ENCODE peak calls at places on chromosomes 11 and 22, in five cellular contexts. X is HEK293T; Q is stimulated activated effector memory CD8-positive, alpha-beta T cell treated with anti-CD3 and anti-CD28 coated beads, Interleukin-12 subunit alpha, Interleukin-12 subunit beta, amount 100 ng/mL, for 72 hours; O is tibial nerve; P is RWPE1. K is an unnamed sample.
A peak's percentile ranks its signal among the peaks of the same experiment; 100 is the strongest.

GRCh38 chr11:57336111-57336666 is 497 bp upstream of the SSRP1 start:
- DNase-seq in Q (no peak), O (no peak), P (no peak), X (no peak), K (no peak)

GRCh38 chr11:74453373-74453975 is 13.9 kb downstream of the KCNE3 start:
- DNase-seq in Q (peak; percentile 42), X (peak; percentile 73), O (peak; percentile 36), P (peak; percentile 69), K (peak; percentile 66)

GRCh38 chr22:37639070-37639760 is at the start of gene SH3BP1:
- DNase-seq in P (no peak), Q (no peak), X (peak; percentile 70), O (no peak), K (peak; percentile 68)

GRCh38 chr11:33344611-33345010 is 87.4 kb downstream of the HIPK3 start:
- DNase-seq in O (no peak), Q (no peak), X (no peak), P (no peak), K (no peak)

GRCh38 chr11:63862923-63863322 is 24.0 kb downstream of the MARK2 start:
- DNase-seq in Q (no peak), O (no peak), X (no peak), P (no peak), K (no peak)

GRCh38 chr11:71236836-71237475 is 15.4 kb downstream of the SHANK2 start:
- DNase-seq in Q (no peak), P (no peak), X (no peak), O (no peak), K (no peak)

GRCh38 chr11:12914401-12914912 is 94.7 kb upstream of the RASSF10 start:
- DNase-seq in P (peak; percentile 26), X (peak; percentile 68), Q (no peak), O (peak; percentile 26), K (peak; percentile 24)

GRCh38 chr22:39530136-39530535 is 2.4 kb downstream of the RPS19BP1 start:
- DNase-seq in O (no peak), Q (no peak), X (no peak), P (no peak), K (no peak)

GRCh38 chr22:20953668-20954500 is 13.2 kb upstream of the AIFM3 start:
- DNase-seq in P (peak; percentile 67), X (no peak), O (no peak), Q (no peak), K (no peak)

GRCh38 chr11:77189588-77190210 is 61.7 kb downstream of the MYO7A start:
- DNase-seq in X (no peak), O (no peak), Q (no peak), P (no peak), K (no peak)

GRCh38 chr22:29218758-29219408 is 13.2 kb downstream of the EMID1 start:
- DNase-seq in Q (no peak), X (no peak), P (no peak), O (no peak), K (no peak)

GRCh38 chr11:65151500-65151899 is 17.2 kb upstream of the SYVN1 start:
- DNase-seq in X (no peak), Q (no peak), O (no peak), P (no peak), K (no peak)

GRCh38 chr22:23548501-23549197 is 31.4 kb downstream of the IGLL1 start:
- DNase-seq in P (no peak), Q (no peak), O (no peak), X (peak; percentile 6), K (no peak)

GRCh38 chr11:37505406-37505805 is 907.4 kb upstream of the RAG2 start:
- DNase-seq in Q (no peak), O (no peak), X (no peak), P (peak; percentile 34), K (no peak)

GRCh38 chr11:12838463-12839120 is 164.4 kb downstream of the TEAD1 start:
- DNase-seq in P (peak; percentile 69), Q (no peak), X (no peak), O (no peak), K (no peak)

GRCh38 chr22:48795664-48796063 is 1032.0 kb downstream of the BRD1 start:
- DNase-seq in O (no peak), Q (no peak), P (no peak), X (no peak), K (no peak)

GRCh38 chr22:50739279-50739691 is 1.3 kb downstream of the ACR start:
- DNase-seq in Q (no peak), O (peak; percentile 8), P (no peak), X (no peak), K (no peak)

GRCh38 chr22:42064629-42065028 is 6.0 kb downstream of the NAGA start:
- DNase-seq in X (no peak), O (no peak), P (no peak), Q (no peak), K (no peak)

GRCh38 chr22:26660961-26661578 is 3.7 kb downstream of the MIAT start:
- DNase-seq in X (no peak), Q (no peak), O (no peak), P (no peak), K (no peak)

GRCh38 chr11:129787518-129787917 is 28.1 kb upstream of the TMEM45B start:
- DNase-seq in X (no peak), Q (no peak), P (peak; percentile 23), O (no peak), K (no peak)

GRCh38 chr11:36155770-36156485 is 133.3 kb downstream of the COMMD9 start:
- DNase-seq in O (no peak), P (no peak), X (no peak), Q (no peak), K (no peak)

GRCh38 chr22:47837703-47838102 is 1075.3 kb downstream of the TBC1D22A start:
- DNase-seq in X (no peak), P (no peak), Q (no peak), O (no peak), K (no peak)

K was measured in germinal center.